ENCODE peak calls at places on chromosomes 16 and 17, in ten cellular contexts. One of them, this sample, is unnamed. For H3K9me3, the result is how much of the 10 kb centered on the place peaks cover.

GRCh38 chr17:71057938-71058337 is 888.6 kb downstream of the KCNJ2 start:
- DNase-seq in breast epithelium: no peak
- DNase-seq in CD4-positive, CD25-positive, alpha-beta regulatory T cell: no peak
- DNase-seq in fibroblast of lung: no peak
- DNase-seq in psoas muscle: no peak
- DNase-seq in HAP-1: no peak
- DNase-seq in uterus: no peak
- DNase-seq in kidney: no peak
- DNase-seq in AG04450: no peak
- DNase-seq in A549: no peak
- DNase-seq in this sample: no peak

GRCh38 chr17:71793550-71793949 is 327.3 kb upstream of the SOX9 start:
- DNase-seq in CD4-positive, CD25-positive, alpha-beta regulatory T cell: no peak
- DNase-seq in HAP-1: no peak
- DNase-seq in psoas muscle: no peak
- DNase-seq in A549: no peak
- DNase-seq in AG04450: no peak
- DNase-seq in uterus: no peak
- DNase-seq in kidney: no peak
- DNase-seq in breast epithelium: no peak
- DNase-seq in fibroblast of lung: peak
- DNase-seq in this sample: no peak

GRCh38 chr16:58511933-58512815 is 3.1 kb upstream of the SETD6 start:
- DNase-seq in A549: peak
- DNase-seq in HAP-1: peak
- DNase-seq in kidney: peak
- DNase-seq in fibroblast of lung: peak
- DNase-seq in uterus: peak
- DNase-seq in psoas muscle: peak
- DNase-seq in AG04450: peak
- DNase-seq in CD4-positive, CD25-positive, alpha-beta regulatory T cell: peak
- DNase-seq in breast epithelium: no peak
- DNase-seq in this sample: peak

GRCh38 chr17:80879723-80880649 is 111.7 kb upstream of the CHMP6 start:
- DNase-seq in uterus: no peak
- DNase-seq in breast epithelium: no peak
- DNase-seq in psoas muscle: no peak
- DNase-seq in kidney: peak
- DNase-seq in A549: no peak
- DNase-seq in HAP-1: no peak
- DNase-seq in AG04450: no peak
- DNase-seq in CD4-positive, CD25-positive, alpha-beta regulatory T cell: no peak
- DNase-seq in fibroblast of lung: no peak
- DNase-seq in this sample: peak

GRCh38 chr17:48610282-48611211 is at the start of gene HOXB7:
- DNase-seq in breast epithelium: no peak
- DNase-seq in fibroblast of lung: no peak
- DNase-seq in psoas muscle: peak
- DNase-seq in AG04450: no peak
- DNase-seq in A549: peak
- DNase-seq in CD4-positive, CD25-positive, alpha-beta regulatory T cell: peak
- DNase-seq in HAP-1: no peak
- DNase-seq in uterus: peak
- DNase-seq in kidney: peak
- DNase-seq in this sample: peak

GRCh38 chr16:88938933-88939813 is 37.8 kb downstream of the CBFA2T3 start:
- DNase-seq in HAP-1: no peak
- DNase-seq in uterus: no peak
- DNase-seq in fibroblast of lung: no peak
- DNase-seq in CD4-positive, CD25-positive, alpha-beta regulatory T cell: no peak
- DNase-seq in breast epithelium: no peak
- DNase-seq in AG04450: no peak
- DNase-seq in psoas muscle: peak
- DNase-seq in A549: no peak
- DNase-seq in kidney: no peak
- DNase-seq in this sample: no peak

GRCh38 chr16:65294154-65294553 is 172.3 kb upstream of the CDH11 start:
- DNase-seq in fibroblast of lung: no peak
- DNase-seq in A549: no peak
- DNase-seq in breast epithelium: no peak
- DNase-seq in AG04450: no peak
- DNase-seq in psoas muscle: no peak
- DNase-seq in kidney: no peak
- DNase-seq in uterus: no peak
- DNase-seq in HAP-1: no peak
- DNase-seq in CD4-positive, CD25-positive, alpha-beta regulatory T cell: no peak
- DNase-seq in this sample: no peak

GRCh38 chr16:64206877-64207276 is 915.0 kb downstream of the CDH11 start:
- DNase-seq in psoas muscle: no peak
- DNase-seq in CD4-positive, CD25-positive, alpha-beta regulatory T cell: no peak
- DNase-seq in kidney: no peak
- DNase-seq in fibroblast of lung: peak
- DNase-seq in uterus: no peak
- DNase-seq in A549: no peak
- DNase-seq in breast epithelium: no peak
- DNase-seq in HAP-1: no peak
- DNase-seq in AG04450: no peak
- DNase-seq in this sample: no peak

GRCh38 chr17:66858182-66859083 is 23.5 kb downstream of the CACNG5 start:
- DNase-seq in HAP-1: no peak
- DNase-seq in AG04450: no peak
- DNase-seq in fibroblast of lung: no peak
- DNase-seq in psoas muscle: no peak
- DNase-seq in kidney: peak
- DNase-seq in CD4-positive, CD25-positive, alpha-beta regulatory T cell: no peak
- DNase-seq in A549: no peak
- DNase-seq in breast epithelium: no peak
- DNase-seq in uterus: no peak
- DNase-seq in this sample: no peak

GRCh38 chr17:60305141-60305540 is 86.8 kb downstream of the USP32 start:
- DNase-seq in AG04450: no peak
- DNase-seq in uterus: no peak
- DNase-seq in CD4-positive, CD25-positive, alpha-beta regulatory T cell: no peak
- DNase-seq in HAP-1: no peak
- DNase-seq in A549: no peak
- DNase-seq in psoas muscle: no peak
- DNase-seq in kidney: no peak
- DNase-seq in fibroblast of lung: no peak
- DNase-seq in breast epithelium: no peak
- DNase-seq in this sample: no peak

GRCh38 chr17:78563189-78564145 is 13.7 kb downstream of the DNAH17 start:
- DNase-seq in CD4-positive, CD25-positive, alpha-beta regulatory T cell: no peak
- DNase-seq in psoas muscle: no peak
- DNase-seq in fibroblast of lung: peak
- DNase-seq in uterus: no peak
- DNase-seq in AG04450: no peak
- DNase-seq in breast epithelium: peak
- DNase-seq in kidney: peak
- DNase-seq in HAP-1: no peak
- DNase-seq in A549: no peak
- DNase-seq in this sample: no peak

GRCh38 chr16:67530013-67530939 is 1.6 kb downstream of the RIPOR1 start:
- DNase-seq in fibroblast of lung: peak
- DNase-seq in A549: no peak
- DNase-seq in breast epithelium: peak
- DNase-seq in uterus: peak
- DNase-seq in psoas muscle: peak
- DNase-seq in kidney: peak
- DNase-seq in CD4-positive, CD25-positive, alpha-beta regulatory T cell: peak
- DNase-seq in AG04450: no peak
- DNase-seq in HAP-1: no peak
- DNase-seq in this sample: peak

DNA sequence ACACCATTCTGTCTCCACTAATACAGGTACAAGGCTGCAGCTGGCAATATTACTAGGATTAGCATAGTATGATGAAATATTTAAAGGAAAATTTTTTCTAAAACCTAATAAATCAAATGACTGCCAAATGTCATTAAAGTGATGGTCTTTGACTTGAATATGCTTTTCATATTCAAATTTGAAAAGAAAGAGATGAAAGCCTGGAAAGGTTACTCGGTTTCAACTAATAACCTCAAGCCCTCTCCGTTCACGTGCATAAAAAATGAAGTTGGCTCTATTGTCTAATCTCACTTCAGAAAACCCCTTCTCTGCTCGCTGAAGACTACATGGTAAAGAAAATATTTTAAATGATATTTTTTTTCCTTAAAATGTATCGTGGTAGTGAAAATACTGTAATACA is 83.2 kb downstream of the RPGRIP1L start:
- DNase-seq in breast epithelium: no peak
- DNase-seq in fibroblast of lung: no peak
- DNase-seq in psoas muscle: no peak
- DNase-seq in uterus: no peak
- DNase-seq in CD4-positive, CD25-positive, alpha-beta regulatory T cell: no peak
- DNase-seq in AG04450: no peak
- DNase-seq in kidney: no peak
- DNase-seq in HAP-1: peak
- DNase-seq in A549: no peak
- DNase-seq in this sample: no peak
- H3K9me3 ChIP-seq in breast epithelium: under half
- H3K9me3 ChIP-seq in fibroblast of lung: under half
- H3K9me3 ChIP-seq in psoas muscle: under half
- H3K9me3 ChIP-seq in uterus: under half
- H3K9me3 ChIP-seq in CD4-positive, CD25-positive, alpha-beta regulatory T cell: under half
- H3K9me3 ChIP-seq in AG04450: under half
- H3K9me3 ChIP-seq in kidney: under half
- H3K9me3 ChIP-seq in HAP-1: under half
- H3K9me3 ChIP-seq in A549: under half
- H3K9me3 ChIP-seq in this sample: under half

DNA sequence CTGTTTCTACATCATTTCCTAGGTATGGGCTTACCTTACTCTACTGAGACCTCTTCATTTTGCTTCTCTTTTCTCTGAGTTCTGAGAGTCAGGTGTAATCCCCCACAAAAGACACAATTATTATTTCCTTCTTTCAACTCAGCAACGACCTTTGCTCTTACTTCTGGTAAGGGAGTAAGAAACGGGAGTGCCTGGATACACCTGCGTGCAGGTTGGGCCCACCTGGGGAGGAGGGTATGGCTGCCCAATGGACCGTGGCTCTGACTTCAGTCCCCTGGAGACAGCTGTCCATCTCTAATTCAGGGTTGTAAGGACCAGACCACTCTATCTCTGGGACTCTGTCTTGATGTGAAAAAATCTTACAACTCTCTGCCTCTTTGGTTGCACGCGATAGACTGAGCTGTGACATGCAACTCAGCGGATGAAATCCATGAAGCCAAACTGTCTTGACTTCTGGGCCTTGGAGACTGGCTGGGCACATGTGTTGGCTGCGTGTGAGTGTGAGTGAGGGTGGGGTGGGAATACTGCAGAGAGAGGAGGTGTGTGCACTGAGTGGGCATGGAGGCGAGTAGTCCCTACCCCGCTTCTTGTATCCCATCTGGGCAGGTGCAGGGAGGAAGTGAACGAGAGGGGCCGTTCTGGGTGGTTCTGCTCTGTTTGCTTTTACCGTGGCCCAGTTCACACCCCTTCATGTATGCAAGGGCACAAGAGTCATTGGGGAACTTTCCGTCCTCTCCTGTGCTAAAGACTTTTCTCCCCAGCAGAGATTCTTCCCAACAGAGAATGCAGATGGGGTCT is 1.2 kb downstream of the TMEM238L start:
- DNase-seq in A549: no peak
- DNase-seq in kidney: no peak
- DNase-seq in fibroblast of lung: no peak
- DNase-seq in psoas muscle: no peak
- DNase-seq in breast epithelium: no peak
- DNase-seq in CD4-positive, CD25-positive, alpha-beta regulatory T cell: no peak
- DNase-seq in AG04450: no peak
- DNase-seq in HAP-1: no peak
- DNase-seq in uterus: no peak
- DNase-seq in this sample: no peak
- H3K4me3 ChIP-seq in A549: no peak
- H3K4me3 ChIP-seq in kidney: no peak
- H3K4me3 ChIP-seq in fibroblast of lung: no peak
- H3K4me3 ChIP-seq in psoas muscle: no peak
- H3K4me3 ChIP-seq in breast epithelium: no peak
- H3K4me3 ChIP-seq in CD4-positive, CD25-positive, alpha-beta regulatory T cell: no peak
- H3K4me3 ChIP-seq in AG04450: no peak
- H3K4me3 ChIP-seq in HAP-1: no peak
- H3K4me3 ChIP-seq in uterus: no peak
- H3K4me3 ChIP-seq in this sample: no peak

DNA sequence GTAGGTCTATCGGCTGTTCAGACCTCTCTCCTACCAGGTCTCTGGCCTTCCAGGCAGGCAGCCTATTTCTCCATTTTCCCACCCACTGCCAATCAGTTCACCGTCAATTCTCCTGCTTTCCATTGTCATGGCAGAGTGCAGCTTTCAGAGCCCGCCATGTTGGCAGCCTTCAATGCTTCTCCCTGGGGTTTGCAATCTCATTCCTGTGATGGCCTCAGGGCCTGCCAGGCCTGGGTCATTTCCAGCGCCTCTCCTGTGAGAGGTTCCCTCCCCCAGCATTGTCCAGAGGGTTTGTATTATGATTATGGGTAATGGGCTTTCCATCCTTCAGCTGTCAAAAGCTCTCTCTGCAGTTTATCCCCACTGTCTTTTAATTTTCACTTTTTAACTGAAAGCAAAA is 716.6 kb upstream of the CDH8 start:
- DNase-seq in uterus: no peak
- DNase-seq in breast epithelium: no peak
- DNase-seq in CD4-positive, CD25-positive, alpha-beta regulatory T cell: no peak
- DNase-seq in HAP-1: no peak
- DNase-seq in kidney: peak
- DNase-seq in fibroblast of lung: no peak
- DNase-seq in A549: no peak
- DNase-seq in AG04450: no peak
- DNase-seq in psoas muscle: no peak
- DNase-seq in this sample: no peak
- H3K9me3 ChIP-seq in uterus: under half
- H3K9me3 ChIP-seq in breast epithelium: under half
- H3K9me3 ChIP-seq in CD4-positive, CD25-positive, alpha-beta regulatory T cell: under half
- H3K9me3 ChIP-seq in HAP-1: under half
- H3K9me3 ChIP-seq in kidney: under half
- H3K9me3 ChIP-seq in fibroblast of lung: under half
- H3K9me3 ChIP-seq in A549: under half
- H3K9me3 ChIP-seq in AG04450: under half
- H3K9me3 ChIP-seq in psoas muscle: under half
- H3K9me3 ChIP-seq in this sample: under half

DNA sequence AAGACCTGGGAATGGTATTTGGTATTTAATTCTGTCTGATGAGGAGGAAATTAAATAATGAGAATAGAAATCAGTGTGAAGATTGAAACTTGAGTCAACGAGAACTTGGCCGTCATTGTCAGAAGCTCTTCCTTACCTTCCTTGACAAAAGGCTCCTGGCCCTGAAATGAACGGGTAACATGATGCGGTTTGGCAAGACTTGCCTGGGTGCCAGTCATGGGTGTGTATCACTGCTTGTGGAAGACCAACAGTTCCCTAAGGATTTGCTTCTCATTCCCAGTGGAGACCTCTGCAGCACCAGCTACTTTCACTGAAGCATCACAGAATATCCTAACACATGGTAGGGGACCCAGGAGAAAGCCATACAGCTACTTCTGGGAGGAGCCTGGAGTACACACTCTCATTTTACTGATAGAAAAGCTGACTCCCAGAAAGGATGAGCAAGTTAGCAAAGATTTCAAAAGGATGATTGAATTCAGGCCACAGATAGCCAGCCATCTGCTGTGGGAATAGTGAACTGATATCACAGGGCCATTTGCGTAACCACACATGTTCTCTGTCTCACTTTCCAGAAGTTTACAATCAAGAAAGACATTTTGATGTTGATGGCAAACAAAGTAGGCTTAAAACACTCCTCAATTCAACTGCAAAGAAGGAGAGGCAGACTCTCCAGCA is 258.1 kb upstream of the SALL1 start:
- DNase-seq in breast epithelium: no peak
- DNase-seq in uterus: peak
- DNase-seq in AG04450: no peak
- DNase-seq in psoas muscle: no peak
- DNase-seq in fibroblast of lung: peak
- DNase-seq in kidney: no peak
- DNase-seq in A549: no peak
- DNase-seq in HAP-1: no peak
- DNase-seq in CD4-positive, CD25-positive, alpha-beta regulatory T cell: no peak
- DNase-seq in this sample: no peak
- H3K4me3 ChIP-seq in breast epithelium: no peak
- H3K4me3 ChIP-seq in uterus: no peak
- H3K4me3 ChIP-seq in AG04450: no peak
- H3K4me3 ChIP-seq in psoas muscle: no peak
- H3K4me3 ChIP-seq in fibroblast of lung: no peak
- H3K4me3 ChIP-seq in kidney: no peak
- H3K4me3 ChIP-seq in A549: peak
- H3K4me3 ChIP-seq in HAP-1: no peak
- H3K4me3 ChIP-seq in CD4-positive, CD25-positive, alpha-beta regulatory T cell: no peak
- H3K4me3 ChIP-seq in this sample: no peak